ENCODE peak calls at places on chromosomes 2 and 18, in ten cellular contexts. D is K562, Q is coronary artery, G is A549, R is uterus, W is AG10803, V is HAP-1, I is adipocyte, B is lower lobe of right lung, S is astrocyte of the spinal cord. M is an unnamed sample.

GRCh38 chr2:103788875-103789715 is 1027.3 kb downstream of the TMEM182 start:
- DNase-seq in D (no peak), Q (no peak), G (no peak), R (no peak), W (no peak), V (no peak), I (no peak), B (no peak), S (peak), M (no peak)

GRCh38 chr2:31987454-31987853 is 23.4 kb downstream of the MEMO1 start:
- DNase-seq in D (no peak), Q (no peak), G (no peak), R (no peak), W (peak), V (no peak), I (peak), B (no peak), S (peak), M (peak)

GRCh38 chr2:181948227-181948626 is 37.4 kb upstream of the PPP1R1C start:
- DNase-seq in D (no peak), Q (no peak), G (no peak), R (no peak), W (no peak), V (no peak), I (no peak), B (no peak), S (no peak), M (no peak)

GRCh38 chr2:176814740-176815367 is 397.7 kb upstream of the HNRNPA3 start:
- DNase-seq in D (peak), Q (no peak), G (peak), R (no peak), W (peak), V (peak), I (peak), B (no peak), S (peak), M (no peak)

GRCh38 chr2:26479131-26479970 is 1.4 kb upstream of the OTOF start:
- DNase-seq in D (no peak), Q (no peak), G (no peak), R (no peak), W (no peak), V (no peak), I (no peak), B (no peak), S (no peak), M (no peak)

GRCh38 chr2:153873062-153874048 is 1.6 kb downstream of the GALNT13 start:
- DNase-seq in D (no peak), Q (no peak), G (no peak), R (no peak), W (no peak), V (peak), I (no peak), B (peak), S (no peak), M (no peak)

GRCh38 chr2:86070868-86071267 is 34.8 kb downstream of the POLR1A start:
- DNase-seq in D (no peak), Q (no peak), G (no peak), R (no peak), W (no peak), V (no peak), I (no peak), B (no peak), S (no peak), M (no peak)

GRCh38 chr2:57726294-57726693 is 320.3 kb upstream of the VRK2 start:
- DNase-seq in D (no peak), Q (no peak), G (no peak), R (no peak), W (no peak), V (no peak), I (no peak), B (no peak), S (no peak), M (no peak)

GRCh38 chr2:53519925-53520629 is 247.5 kb upstream of the CHAC2 start:
- DNase-seq in D (no peak), Q (no peak), G (no peak), R (no peak), W (no peak), V (peak), I (no peak), B (no peak), S (no peak), M (no peak)

GRCh38 chr2:238684362-238685326 is 163.2 kb upstream of the TWIST2 start:
- DNase-seq in D (no peak), Q (no peak), G (peak), R (peak), W (peak), V (no peak), I (peak), B (no peak), S (peak), M (peak)

GRCh38 chr2:157182834-157183396 is 74.6 kb upstream of the GALNT5 start:
- DNase-seq in D (no peak), Q (no peak), G (peak), R (no peak), W (peak), V (no peak), I (peak), B (no peak), S (peak), M (peak)

GRCh38 chr2:230877131-230877736 is 12.5 kb downstream of the ITM2C start:
- DNase-seq in D (no peak), Q (peak), G (no peak), R (no peak), W (no peak), V (no peak), I (no peak), B (no peak), S (no peak), M (no peak)

GRCh38 chr2:2827691-2828315 is 496.7 kb upstream of the MYT1L start:
- DNase-seq in D (no peak), Q (peak), G (no peak), R (peak), W (no peak), V (no peak), I (no peak), B (no peak), S (no peak), M (no peak)

GRCh38 chr2:37641582-37642111 is 29.8 kb downstream of the CDC42EP3 start:
- DNase-seq in D (no peak), Q (no peak), G (no peak), R (no peak), W (peak), V (no peak), I (peak), B (no peak), S (peak), M (no peak)

GRCh38 chr2:23549051-23549450 is 164.1 kb downstream of the KLHL29 start:
- DNase-seq in D (no peak), Q (no peak), G (no peak), R (no peak), W (no peak), V (no peak), I (no peak), B (no peak), S (peak), M (no peak)

GRCh38 chr2:230077851-230078547 is 9.3 kb upstream of the SLC16A14 start:
- DNase-seq in D (no peak), Q (no peak), G (no peak), R (no peak), W (no peak), V (no peak), I (no peak), B (no peak), S (no peak), M (no peak)

GRCh38 chr18:64668563-64668962 is 519.7 kb upstream of the LINC00305 start:
- DNase-seq in D (no peak), Q (no peak), G (no peak), R (no peak), W (no peak), V (peak), I (no peak), B (no peak), S (no peak), M (no peak)

GRCh38 chr2:98759827-98760625 is 29.1 kb upstream of the MGAT4A start:
- DNase-seq in D (no peak), Q (no peak), G (no peak), R (no peak), W (no peak), V (no peak), I (no peak), B (no peak), S (no peak), M (no peak)

GRCh38 chr2:50143822-50144575 is 887.9 kb downstream of the NRXN1 start:
- DNase-seq in D (no peak), Q (no peak), G (peak), R (no peak), W (peak), V (peak), I (peak), B (no peak), S (peak), M (peak)

GRCh38 chr2:72154386-72154785 is 6.7 kb upstream of the CYP26B1 start:
- DNase-seq in D (no peak), Q (no peak), G (no peak), R (no peak), W (no peak), V (no peak), I (no peak), B (no peak), S (no peak), M (no peak)

GRCh38 chr2:241551599-241551997 is 6.9 kb upstream of the BOK start:
- DNase-seq in D (no peak), Q (no peak), G (no peak), R (no peak), W (no peak), V (no peak), I (no peak), B (no peak), S (no peak), M (no peak)

GRCh38 chr18:37529296-37529695 is 36.3 kb downstream of the CELF4 start:
- DNase-seq in D (no peak), Q (no peak), G (no peak), R (no peak), W (no peak), V (no peak), I (no peak), B (no peak), S (no peak), M (no peak)

GRCh38 chr2:148300534-148300933 is 279.6 kb downstream of the MBD5 start:
- DNase-seq in D (no peak), Q (no peak), G (no peak), R (no peak), W (peak), V (no peak), I (peak), B (no peak), S (no peak), M (no peak)

GRCh38 chr18:46677609-46678470 is 20.8 kb upstream of the LOXHD1 start:
- DNase-seq in D (no peak), Q (no peak), G (no peak), R (no peak), W (peak), V (no peak), I (no peak), B (no peak), S (no peak), M (no peak)

GRCh38 chr2:165815299-165815698 is 21.3 kb upstream of the GALNT3 start:
- DNase-seq in D (no peak), Q (no peak), G (no peak), R (no peak), W (no peak), V (no peak), I (no peak), B (no peak), S (no peak), M (no peak)

GRCh38 chr2:42859801-42860200 is 67.4 kb upstream of the HAAO start:
- DNase-seq in D (no peak), Q (no peak), G (no peak), R (no peak), W (peak), V (no peak), I (no peak), B (no peak), S (peak), M (no peak)

GRCh38 chr18:12059334-12060181 is 34.1 kb upstream of the ANKRD62 start:
- DNase-seq in D (no peak), Q (no peak), G (no peak), R (no peak), W (no peak), V (no peak), I (no peak), B (no peak), S (no peak), M (no peak)

GRCh38 chr18:55047546-55047945 is 88.3 kb upstream of the CCDC68 start:
- DNase-seq in D (no peak), Q (no peak), G (no peak), R (no peak), W (peak), V (no peak), I (no peak), B (no peak), S (no peak), M (no peak)

GRCh38 chr2:97699765-97700444 is 13.5 kb upstream of the ZAP70 start:
- DNase-seq in D (peak), Q (no peak), G (peak), R (no peak), W (peak), V (peak), I (peak), B (no peak), S (peak), M (peak)

GRCh38 chr2:168816369-168816768 is 13.9 kb downstream of the NOSTRIN start:
- DNase-seq in D (no peak), Q (no peak), G (no peak), R (no peak), W (peak), V (no peak), I (peak), B (no peak), S (peak), M (peak)

GRCh38 chr2:234142530-234142929 is 92.0 kb downstream of the SPP2 start:
- DNase-seq in D (no peak), Q (no peak), G (no peak), R (no peak), W (no peak), V (no peak), I (no peak), B (no peak), S (peak), M (no peak)

GRCh38 chr2:69031466-69031865 is 18.5 kb downstream of the ANTXR1 start:
- DNase-seq in D (no peak), Q (no peak), G (no peak), R (no peak), W (no peak), V (peak), I (peak), B (no peak), S (no peak), M (no peak)

GRCh38 chr18:12015697-12016062 is 34.4 kb downstream of the IMPA2 start:
- DNase-seq in D (no peak), Q (no peak), G (no peak), R (no peak), W (peak), V (no peak), I (peak), B (peak), S (peak), M (no peak)

GRCh38 chr2:237864030-237864931 is 4.9 kb downstream of the RAMP1 start:
- DNase-seq in D (no peak), Q (no peak), G (no peak), R (peak), W (no peak), V (no peak), I (no peak), B (no peak), S (no peak), M (no peak)

GRCh38 chr18:75071866-75072671 is 136.9 kb downstream of the PTGR3 start:
- DNase-seq in D (no peak), Q (no peak), G (no peak), R (no peak), W (no peak), V (no peak), I (no peak), B (no peak), S (no peak), M (no peak)

GRCh38 chr2:217729426-217730058 is 273.3 kb downstream of the TNS1 start:
- DNase-seq in D (no peak), Q (peak), G (no peak), R (no peak), W (peak), V (no peak), I (peak), B (no peak), S (no peak), M (no peak)

GRCh38 chr2:224882291-224883171 is 159.7 kb downstream of the DOCK10 start:
- DNase-seq in D (no peak), Q (no peak), G (peak), R (no peak), W (peak), V (no peak), I (peak), B (no peak), S (peak), M (peak)

GRCh38 chr18:3995476-3996102 is 459.5 kb downstream of the DLGAP1 start:
- DNase-seq in D (peak), Q (no peak), G (no peak), R (peak), W (peak), V (peak), I (peak), B (no peak), S (peak), M (no peak)

DNA sequence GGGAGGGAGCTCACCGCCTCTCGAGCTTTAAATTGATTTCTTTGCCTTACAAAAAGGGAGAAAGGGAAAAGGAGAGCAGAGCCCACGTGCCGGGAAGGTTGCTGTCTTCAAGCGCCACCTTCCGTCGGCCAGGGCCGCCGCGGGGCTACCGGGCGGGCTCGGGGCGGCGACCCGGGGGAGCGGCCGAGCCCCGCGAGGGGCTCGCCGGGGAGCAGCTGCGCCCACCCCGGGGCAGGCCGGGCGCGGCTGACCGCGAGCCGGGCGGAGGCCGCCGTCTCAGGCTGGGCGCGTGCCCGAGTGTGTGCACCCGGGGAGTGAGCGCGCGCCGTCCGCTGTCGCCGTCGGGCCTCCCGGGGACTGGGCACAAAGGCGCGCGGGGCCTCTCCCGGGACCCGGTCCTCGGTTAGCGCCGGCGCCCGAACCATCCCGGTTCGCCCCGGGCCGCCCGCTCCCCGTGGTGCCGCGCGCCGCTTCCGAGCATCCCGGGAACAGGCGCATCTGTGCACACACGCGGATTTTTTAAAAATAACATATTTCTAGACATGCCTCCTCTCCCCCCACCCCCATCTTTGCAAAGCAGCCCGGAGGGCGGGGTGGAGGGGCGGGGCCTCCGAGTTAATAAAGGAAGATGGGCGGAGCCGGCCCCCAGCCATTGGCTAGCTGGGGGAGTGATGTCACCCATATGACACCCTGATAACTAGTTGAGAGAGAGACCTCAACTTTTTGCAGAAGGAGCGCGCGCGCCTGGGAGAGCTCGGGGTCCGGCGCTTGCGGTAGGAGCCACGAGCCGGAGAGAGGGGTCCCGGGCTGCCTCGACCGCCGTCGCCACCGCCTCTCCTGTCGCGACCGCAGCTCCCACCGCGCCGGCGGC is at the start of gene SOX11:
- DNase-seq in D (no peak), Q (no peak), G (no peak), R (no peak), W (peak), V (no peak), I (peak), B (no peak), S (peak), M (peak)
- H3K4me3 ChIP-seq in D (no peak), Q (peak), G (no peak), R (no peak), W (peak), V (no peak), I (no peak), B (peak), S (peak), M (peak)

DNA sequence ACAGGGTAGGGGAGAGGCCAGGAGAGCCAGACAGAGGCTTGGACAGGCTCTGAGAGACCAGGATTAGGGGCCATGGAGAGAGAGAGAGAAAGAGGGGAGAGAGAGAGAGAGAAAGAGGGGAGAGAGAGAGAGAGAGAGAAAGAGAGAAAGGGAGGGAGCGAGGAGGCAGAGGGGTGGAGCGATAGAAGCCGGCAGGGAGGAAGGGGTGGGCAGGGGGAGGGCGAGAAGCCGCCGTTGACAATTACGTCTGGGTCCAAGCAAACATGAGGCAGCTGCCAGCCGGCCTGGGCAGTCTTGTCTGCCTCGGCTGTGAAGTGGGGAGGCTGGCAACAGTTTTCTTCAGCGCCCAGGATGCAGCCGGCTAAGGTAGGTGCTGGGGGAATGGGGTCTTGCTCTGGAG is at the start of gene KCNIP3:
- DNase-seq in D (no peak), Q (no peak), G (no peak), R (no peak), W (no peak), V (no peak), I (peak), B (no peak), S (no peak), M (no peak)
- H3K4me3 ChIP-seq in D (no peak), Q (peak), G (no peak), R (no peak), W (no peak), V (no peak), I (no peak), B (no peak), S (no peak), M (no peak)

DNA sequence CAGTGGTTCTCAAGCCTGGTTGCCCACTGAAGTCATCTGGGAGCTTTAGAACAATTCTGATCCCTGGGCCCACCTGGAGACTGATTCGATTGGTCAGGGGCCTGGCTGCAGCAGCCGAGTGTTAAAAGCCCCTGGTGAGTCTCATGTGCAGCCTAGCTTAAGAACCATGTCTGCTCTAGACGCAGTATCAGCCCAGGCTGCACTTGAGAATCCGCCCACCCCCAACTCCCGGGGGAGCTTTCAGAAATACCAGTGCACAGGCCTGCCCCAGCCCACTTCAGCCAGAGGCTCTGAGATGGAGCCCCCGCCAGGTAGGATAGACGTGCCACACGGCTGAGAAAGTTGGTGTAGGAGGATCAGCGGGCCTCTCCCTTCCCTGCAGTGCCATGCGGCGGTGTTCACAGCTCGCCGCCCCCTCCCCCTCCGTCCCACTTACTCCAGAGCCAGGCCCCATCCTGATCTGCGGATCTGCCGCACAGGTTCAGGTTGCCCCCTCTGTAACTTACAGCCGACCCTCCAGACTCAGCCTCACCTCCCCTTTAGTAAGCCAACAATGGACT is 209.0 kb upstream of the RAB12 start:
- DNase-seq in D (no peak), Q (no peak), G (no peak), R (no peak), W (no peak), V (no peak), I (no peak), B (no peak), S (no peak), M (no peak)
- H3K4me3 ChIP-seq in D (no peak), Q (no peak), G (no peak), R (no peak), W (no peak), V (no peak), I (no peak), B (no peak), S (no peak), M (no peak)

GRCh38 chr2:88599527-88599926 is 27.7 kb downstream of the EIF2AK3 start:
- DNase-seq in D (peak), Q (no peak), G (no peak), R (no peak), W (no peak), V (no peak), I (no peak), B (no peak), S (no peak), M (no peak)
- H3K4me3 ChIP-seq in D (no peak), Q (peak), G (no peak), R (no peak), W (no peak), V (no peak), I (peak), B (no peak), S (no peak), M (no peak)